ENCODE peak calls at places on chromosomes 4 and X, in six cellular contexts. One of them, this sample, is unnamed. For H3K36me3, the result is how much of the 10 kb centered on the place peaks cover.

GRCh38 chr4:112510468-112511293 is 5.3 kb downstream of the NEUROG2 start:
- DNase-seq in heart left ventricle: no peak
- DNase-seq in Peyer's patch: no peak
- DNase-seq in adrenal gland: no peak
- DNase-seq in prostate gland: no peak
- DNase-seq in stomach: no peak
- DNase-seq in this sample: no peak

GRCh38 chr4:139282375-139283075 is 2.5 kb upstream of the MGARP start:
- DNase-seq in heart left ventricle: no peak
- DNase-seq in Peyer's patch: no peak
- DNase-seq in adrenal gland: no peak
- DNase-seq in prostate gland: no peak
- DNase-seq in stomach: no peak
- DNase-seq in this sample: no peak

GRCh38 chr4:175776217-175776616 is 35.8 kb downstream of the GPM6A start:
- DNase-seq in heart left ventricle: no peak
- DNase-seq in Peyer's patch: no peak
- DNase-seq in adrenal gland: no peak
- DNase-seq in prostate gland: no peak
- DNase-seq in stomach: no peak
- DNase-seq in this sample: no peak

GRCh38 chr4:145808848-145809512 is 129.0 kb downstream of the C4orf51 start:
- DNase-seq in heart left ventricle: no peak
- DNase-seq in Peyer's patch: no peak
- DNase-seq in adrenal gland: no peak
- DNase-seq in prostate gland: no peak
- DNase-seq in stomach: no peak
- DNase-seq in this sample: no peak

GRCh38 chrX:115565888-115566287 is 4.9 kb downstream of the PLS3 start:
- DNase-seq in heart left ventricle: no peak
- DNase-seq in Peyer's patch: no peak
- DNase-seq in adrenal gland: no peak
- DNase-seq in prostate gland: no peak
- DNase-seq in stomach: no peak
- DNase-seq in this sample: no peak

GRCh38 chr4:160213377-160213776 is 1110.5 kb downstream of the RAPGEF2 start:
- DNase-seq in heart left ventricle: no peak
- DNase-seq in Peyer's patch: no peak
- DNase-seq in adrenal gland: no peak
- DNase-seq in prostate gland: no peak
- DNase-seq in stomach: no peak
- DNase-seq in this sample: no peak

GRCh38 chr4:176981551-176981950 is 188.8 kb upstream of the VEGFC start:
- DNase-seq in heart left ventricle: no peak
- DNase-seq in Peyer's patch: no peak
- DNase-seq in adrenal gland: no peak
- DNase-seq in prostate gland: no peak
- DNase-seq in stomach: no peak
- DNase-seq in this sample: no peak

GRCh38 chr4:2390146-2390545 is 28.3 kb downstream of the ZFYVE28 start:
- DNase-seq in heart left ventricle: no peak
- DNase-seq in Peyer's patch: no peak
- DNase-seq in adrenal gland: no peak
- DNase-seq in prostate gland: no peak
- DNase-seq in stomach: no peak
- DNase-seq in this sample: no peak

GRCh38 chr4:169341490-169341889 is 70.7 kb upstream of the SH3RF1 start:
- DNase-seq in heart left ventricle: no peak
- DNase-seq in Peyer's patch: no peak
- DNase-seq in adrenal gland: no peak
- DNase-seq in prostate gland: no peak
- DNase-seq in stomach: no peak
- DNase-seq in this sample: no peak

GRCh38 chrX:134718329-134719317 is 60.4 kb upstream of the PLAC1 start:
- DNase-seq in heart left ventricle: peak
- DNase-seq in Peyer's patch: no peak
- DNase-seq in adrenal gland: no peak
- DNase-seq in prostate gland: peak
- DNase-seq in stomach: peak
- DNase-seq in this sample: no peak

GRCh38 chr4:75786526-75786925 is 62.1 kb downstream of the USO1 start:
- DNase-seq in heart left ventricle: no peak
- DNase-seq in Peyer's patch: no peak
- DNase-seq in adrenal gland: no peak
- DNase-seq in prostate gland: no peak
- DNase-seq in stomach: no peak
- DNase-seq in this sample: no peak
- TF ChIP-seq POLR2A in heart left ventricle: no peak
- TF ChIP-seq POLR2A in Peyer's patch: no peak
- TF ChIP-seq POLR2A in adrenal gland: no peak
- TF ChIP-seq POLR2A in prostate gland: no peak
- TF ChIP-seq POLR2A in stomach: no peak
- TF ChIP-seq POLR2A in this sample: no peak

GRCh38 chrX:136339702-136340101 is 38.9 kb downstream of the ADGRG4 start:
- DNase-seq in heart left ventricle: no peak
- DNase-seq in Peyer's patch: no peak
- DNase-seq in adrenal gland: no peak
- DNase-seq in prostate gland: no peak
- DNase-seq in stomach: no peak
- DNase-seq in this sample: no peak
- H3K36me3 ChIP-seq in heart left ventricle: under half
- H3K36me3 ChIP-seq in Peyer's patch: under half
- H3K36me3 ChIP-seq in adrenal gland: under half
- H3K36me3 ChIP-seq in prostate gland: under half
- H3K36me3 ChIP-seq in stomach: under half
- H3K36me3 ChIP-seq in this sample: under half

GRCh38 chr4:59818656-59819055 is 1381.5 kb upstream of the ADGRL3 start:
- DNase-seq in heart left ventricle: no peak
- DNase-seq in Peyer's patch: no peak
- DNase-seq in adrenal gland: no peak
- DNase-seq in prostate gland: no peak
- DNase-seq in stomach: no peak
- DNase-seq in this sample: peak

GRCh38 chr4:59814402-59814801 is 1385.7 kb upstream of the ADGRL3 start:
- DNase-seq in heart left ventricle: no peak
- DNase-seq in Peyer's patch: no peak
- DNase-seq in adrenal gland: no peak
- DNase-seq in prostate gland: no peak
- DNase-seq in stomach: no peak
- DNase-seq in this sample: no peak
- TF ChIP-seq POLR2A in heart left ventricle: no peak
- TF ChIP-seq POLR2A in Peyer's patch: no peak
- TF ChIP-seq POLR2A in adrenal gland: no peak
- TF ChIP-seq POLR2A in prostate gland: no peak
- TF ChIP-seq POLR2A in stomach: no peak
- TF ChIP-seq POLR2A in this sample: no peak

GRCh38 chr4:8618961-8619720 is 26.6 kb downstream of the CPZ start:
- DNase-seq in heart left ventricle: no peak
- DNase-seq in Peyer's patch: no peak
- DNase-seq in adrenal gland: no peak
- DNase-seq in prostate gland: no peak
- DNase-seq in stomach: no peak
- DNase-seq in this sample: no peak
- H3K36me3 ChIP-seq in heart left ventricle: under half
- H3K36me3 ChIP-seq in Peyer's patch: under half
- H3K36me3 ChIP-seq in adrenal gland: under half
- H3K36me3 ChIP-seq in prostate gland: under half
- H3K36me3 ChIP-seq in stomach: under half
- H3K36me3 ChIP-seq in this sample: under half

GRCh38 chr4:86560447-86560846 is 33.7 kb upstream of the PTPN13 start:
- DNase-seq in heart left ventricle: no peak
- DNase-seq in Peyer's patch: no peak
- DNase-seq in adrenal gland: no peak
- DNase-seq in prostate gland: no peak
- DNase-seq in stomach: no peak
- DNase-seq in this sample: no peak
- TF ChIP-seq POLR2A in heart left ventricle: no peak
- TF ChIP-seq POLR2A in Peyer's patch: no peak
- TF ChIP-seq POLR2A in adrenal gland: no peak
- TF ChIP-seq POLR2A in prostate gland: no peak
- TF ChIP-seq POLR2A in stomach: no peak
- TF ChIP-seq POLR2A in this sample: no peak

DNA sequence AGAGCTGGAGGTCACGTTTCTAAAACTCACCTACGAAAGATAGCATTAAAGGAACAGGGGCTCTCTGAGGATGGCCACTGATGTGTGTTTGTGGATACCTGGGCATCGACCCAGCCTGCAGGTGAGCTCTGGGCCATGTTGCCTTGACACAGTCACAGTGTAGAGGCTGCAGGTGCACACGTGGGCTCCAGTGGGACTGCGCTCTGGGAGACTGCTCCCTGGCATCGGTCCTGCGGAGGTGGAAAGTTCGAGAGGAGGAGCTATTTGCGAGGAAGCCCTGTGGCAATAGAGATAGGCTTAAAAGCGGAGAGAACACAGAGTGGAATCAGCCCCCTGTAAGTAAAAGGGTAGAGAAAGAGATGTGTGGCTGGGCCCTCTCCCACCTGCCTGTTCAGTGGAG is 12.3 kb upstream of the TADA2B start:
- DNase-seq in heart left ventricle: no peak
- DNase-seq in Peyer's patch: no peak
- DNase-seq in adrenal gland: no peak
- DNase-seq in prostate gland: no peak
- DNase-seq in stomach: no peak
- DNase-seq in this sample: peak
- H3K36me3 ChIP-seq in heart left ventricle: half or more
- H3K36me3 ChIP-seq in Peyer's patch: under half
- H3K36me3 ChIP-seq in adrenal gland: under half
- H3K36me3 ChIP-seq in prostate gland: under half
- H3K36me3 ChIP-seq in stomach: half or more
- H3K36me3 ChIP-seq in this sample: under half

This sample was measured in right lobe of liver.